ENCODE peak calls at places on chromosomes 12 and 14, in five cellular contexts. U, X, M, N and T are unnamed samples.

GRCh38 chr14:20477211-20477876 is 8.1 kb downstream of the PNP start:
- DNase-seq in N (no peak), X (peak), U (peak), M (no peak), T (no peak)

GRCh38 chr12:56122637-56123036 is 4.6 kb downstream of the ZC3H10 start:
- DNase-seq in U (no peak), M (no peak), X (no peak), N (no peak), T (no peak)

GRCh38 chr12:70571705-70572269 is 65.4 kb downstream of the PTPRB start:
- DNase-seq in N (no peak), M (no peak), X (no peak), U (no peak), T (no peak)

GRCh38 chr14:71236430-71236829 is 329.2 kb downstream of the PCNX1 start:
- DNase-seq in M (no peak), U (no peak), X (no peak), N (no peak), T (no peak)

GRCh38 chr12:58925733-58926113 is 5.4 kb upstream of the LRIG3 start:
- DNase-seq in M (no peak), X (no peak), U (no peak), N (no peak), T (no peak)

GRCh38 chr12:40942326-40942725 is 245.8 kb upstream of the PDZRN4 start:
- DNase-seq in X (no peak), N (no peak), M (no peak), U (peak), T (no peak)

GRCh38 chr12:131223171-131223761 is 269.6 kb downstream of the ADGRD1 start:
- DNase-seq in M (no peak), X (no peak), N (peak), U (no peak), T (no peak)

GRCh38 chr14:61675291-61675690 is 20.0 kb upstream of the HIF1A start:
- DNase-seq in N (no peak), X (no peak), M (no peak), U (no peak), T (no peak)

GRCh38 chr12:12661086-12661485 is 34.9 kb downstream of the GPR19 start:
- DNase-seq in M (no peak), N (no peak), U (peak), X (no peak), T (no peak)

GRCh38 chr12:14935031-14935430 is 3.3 kb downstream of the ERP27 start:
- DNase-seq in U (no peak), M (no peak), N (no peak), X (no peak), T (no peak)

GRCh38 chr12:130428116-130428515 is 90.4 kb downstream of the PIWIL1 start:
- DNase-seq in N (peak), M (no peak), X (no peak), U (no peak), T (no peak)

GRCh38 chr12:108861878-108862587 is 4.7 kb upstream of the SSH1 start:
- DNase-seq in U (no peak), X (no peak), M (no peak), N (no peak), T (no peak)

GRCh38 chr14:63478437-63478852 is 64.7 kb downstream of the PPP2R5E start:
- DNase-seq in U (no peak), X (no peak), M (no peak), N (no peak), T (no peak)

GRCh38 chr12:54701940-54702592 is 53.9 kb upstream of the DCD start:
- DNase-seq in N (no peak), M (no peak), X (no peak), U (peak), T (no peak)

GRCh38 chr12:132510746-132511477 is 21.0 kb downstream of the FBRSL1 start:
- DNase-seq in N (no peak), M (no peak), X (no peak), U (no peak), T (no peak)

GRCh38 chr12:96514328-96514727 is 25.0 kb downstream of the CFAP54 start:
- DNase-seq in X (no peak), N (no peak), M (no peak), U (peak), T (no peak)

GRCh38 chr12:12481636-12482035 is 81.0 kb downstream of the DUSP16 start:
- DNase-seq in X (peak), M (no peak), U (no peak), N (no peak), T (no peak)

GRCh38 chr12:52582971-52583456 is 9.4 kb upstream of the KRT74 start:
- DNase-seq in M (no peak), N (peak), X (peak), U (peak), T (peak)

GRCh38 chr12:131860472-131861260 is 32.5 kb downstream of the MMP17 start:
- DNase-seq in U (peak), M (no peak), N (peak), X (no peak), T (no peak)

GRCh38 chr14:75879031-75879430 is 102.8 kb downstream of the TGFB3 start:
- DNase-seq in U (peak), X (no peak), N (no peak), M (no peak), T (no peak)

GRCh38 chr12:24555730-24556129 is 393.2 kb downstream of the BCAT1 start:
- DNase-seq in X (no peak), N (no peak), U (no peak), M (no peak), T (no peak)

GRCh38 chr12:40837891-40838424 is 145.7 kb downstream of the CNTN1 start:
- DNase-seq in M (no peak), X (no peak), U (no peak), N (no peak), T (no peak)

GRCh38 chr12:105341010-105341409 is 10.5 kb downstream of the C12orf75 start:
- DNase-seq in N (no peak), U (no peak), X (no peak), M (no peak), T (no peak)

GRCh38 chr14:79056879-79057278 is 886.7 kb downstream of the NRXN3 start:
- DNase-seq in N (no peak), X (no peak), M (no peak), U (no peak), T (no peak)

GRCh38 chr14:32404784-32405573 is 75.9 kb downstream of the AKAP6 start:
- DNase-seq in U (peak), X (no peak), N (no peak), M (no peak), T (no peak)

GRCh38 chr14:53851394-53852056 is 105.1 kb downstream of the BMP4 start:
- DNase-seq in U (peak), X (no peak), N (no peak), M (no peak), T (no peak)

GRCh38 chr12:56086096-56086495 is 6.1 kb downstream of the ERBB3 start:
- DNase-seq in X (no peak), N (no peak), U (no peak), M (no peak), T (no peak)

GRCh38 chr14:78153069-78153351 is 17.2 kb upstream of the NRXN3 start:
- DNase-seq in N (no peak), X (no peak), U (peak), M (no peak), T (no peak)

GRCh38 chr14:44149597-44149996 is 357.5 kb downstream of the FSCB start:
- DNase-seq in M (no peak), N (peak), U (peak), X (no peak), T (no peak)

GRCh38 chr14:77738559-77739250 is 22.3 kb downstream of the SNW1 start:
- DNase-seq in M (no peak), N (no peak), X (no peak), U (peak), T (no peak)

GRCh38 chr14:43532825-43533416 is 974.2 kb downstream of the FSCB start:
- DNase-seq in N (no peak), M (no peak), X (no peak), U (no peak), T (no peak)

GRCh38 chr12:50132505-50133135 is 20.6 kb downstream of the COX14 start:
- DNase-seq in X (no peak), N (no peak), U (peak), M (no peak), T (no peak)

GRCh38 chr14:97107070-97107469 is 309.9 kb downstream of the VRK1 start:
- DNase-seq in U (no peak), X (no peak), M (no peak), N (no peak), T (no peak)

GRCh38 chr12:14267724-14268123 is 97.8 kb upstream of the ATF7IP start:
- DNase-seq in X (no peak), U (no peak), N (peak), M (no peak), T (no peak)

GRCh38 chr12:67893003-67893402 is 96.2 kb upstream of the IFNG-AS1 start:
- DNase-seq in N (no peak), U (no peak), X (no peak), M (no peak), T (no peak)

GRCh38 chr14:29521526-29522137 is 406.0 kb downstream of the PRKD1 start:
- DNase-seq in X (no peak), N (peak), M (no peak), U (peak), T (no peak)

GRCh38 chr12:78439666-78440065 is 424.9 kb upstream of the SYT1 start:
- DNase-seq in X (no peak), N (no peak), U (no peak), M (no peak), T (no peak)

GRCh38 chr12:11885261-11886038 is 185.3 kb upstream of the BCL2L14 start:
- DNase-seq in N (no peak), U (peak), M (no peak), X (no peak), T (no peak)

GRCh38 chr14:64800000-64800399 is 79.7 kb downstream of the SPTB start:
- DNase-seq in U (peak), N (peak), X (no peak), M (no peak), T (no peak)

DNA sequence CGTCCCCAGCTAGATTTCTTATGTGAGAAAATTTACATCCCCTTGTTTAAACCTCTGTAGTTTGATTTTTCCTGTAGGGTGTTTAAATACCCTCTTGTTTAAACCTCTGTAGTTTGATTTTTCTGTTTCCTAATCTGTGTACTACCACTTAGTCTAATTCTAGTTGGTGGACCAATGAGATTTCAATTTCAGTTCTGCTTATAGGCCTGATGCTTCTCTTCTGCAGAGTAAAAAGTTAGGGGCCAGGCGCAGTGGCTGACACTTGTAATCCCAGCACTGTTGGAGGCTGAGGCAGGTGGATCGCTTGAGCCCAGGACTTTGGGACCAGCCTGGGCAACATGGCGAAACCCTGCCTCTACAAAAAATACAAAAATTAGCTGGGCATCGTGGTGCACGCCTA is 11.5 kb downstream of the UBC start:
- DNase-seq in M (no peak), U (no peak), N (no peak), X (no peak), T (no peak)
- H3K27ac ChIP-seq in M (no peak), U (no peak), N (no peak), X (no peak), T (no peak)

DNA sequence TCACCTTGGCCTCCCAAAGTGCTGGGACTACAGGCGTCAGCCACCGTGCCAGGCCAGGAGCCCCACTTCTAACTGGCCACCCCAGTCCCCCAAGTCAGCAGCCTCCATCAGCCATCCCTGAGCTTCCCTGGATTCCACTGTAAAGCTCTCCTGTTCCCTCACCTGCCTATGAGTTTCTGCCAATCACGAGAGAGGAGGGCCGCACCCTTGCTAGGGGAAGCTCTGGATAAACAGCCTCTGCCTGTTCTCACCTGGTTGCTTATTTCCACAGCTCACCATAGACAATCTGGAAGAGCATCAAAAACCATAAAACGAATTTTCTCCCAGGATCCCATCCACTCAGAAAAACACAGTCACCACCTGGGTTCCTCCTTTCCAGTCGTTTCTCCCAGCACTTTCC is 5.0 kb downstream of the CDCA4 start:
- DNase-seq in X (no peak), U (no peak), M (no peak), N (no peak), T (no peak)
- H3K27ac ChIP-seq in X (peak), U (no peak), M (no peak), N (no peak), T (no peak)

GRCh38 chr14:52703664-52704063 is 3.3 kb upstream of the PSMC6 start:
- DNase-seq in M (no peak), N (no peak), U (no peak), X (no peak), T (no peak)

GRCh38 chr14:52701223-52701622 is 5.8 kb upstream of the PSMC6 start:
- DNase-seq in U (peak), N (no peak), M (no peak), X (no peak), T (no peak)

GRCh38 chr14:52703225-52703624 is 3.8 kb upstream of the PSMC6 start:
- DNase-seq in N (no peak), X (no peak), U (peak), M (no peak), T (no peak)

GRCh38 chr14:52695481-52696091 is at the start of gene ERO1A:
- DNase-seq in X (peak), M (peak), U (peak), N (peak), T (peak)

DNA sequence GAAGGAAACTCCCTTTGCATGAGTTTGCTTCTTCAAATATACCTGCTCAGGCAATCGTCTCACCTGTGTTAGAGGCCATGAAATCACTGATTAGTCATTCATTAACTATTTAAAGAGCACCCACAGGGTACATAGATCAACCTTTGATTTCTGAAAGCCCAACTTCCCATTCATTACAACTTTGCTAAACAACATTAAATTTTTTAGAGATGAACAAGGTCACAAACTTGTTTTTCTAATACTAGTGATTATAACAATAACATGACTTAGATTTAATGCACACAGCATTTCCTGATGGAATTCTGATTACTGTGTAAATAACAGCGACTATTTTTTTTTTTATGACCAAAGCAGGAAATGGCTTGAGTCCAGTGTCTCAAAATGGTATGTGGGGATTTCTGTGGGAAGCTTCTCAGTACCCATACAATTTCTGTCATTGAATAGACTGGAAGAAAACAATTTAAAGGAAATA is 5.4 kb upstream of the ERO1A start:
- DNase-seq in U (peak), N (no peak), X (no peak), M (no peak), T (no peak)
- H3K27ac ChIP-seq in U (no peak), N (no peak), X (no peak), M (no peak), T (no peak)

GRCh38 chr12:65758401-65758800 is 65.9 kb upstream of the HMGA2 start:
- DNase-seq in N (no peak), M (no peak), U (no peak), X (no peak), T (no peak)

GRCh38 chr12:65759735-65760134 is 64.5 kb upstream of the HMGA2 start:
- DNase-seq in N (no peak), M (no peak), X (no peak), U (no peak), T (no peak)

GRCh38 chr12:65764325-65764724 is 60.0 kb upstream of the HMGA2 start:
- DNase-seq in X (no peak), N (no peak), M (no peak), U (no peak), T (no peak)

GRCh38 chr12:65765436-65765813 is 58.9 kb upstream of the HMGA2 start:
- DNase-seq in M (no peak), N (no peak), U (peak), X (no peak), T (no peak)

GRCh38 chr12:65761301-65761700 is 63.0 kb upstream of the HMGA2 start:
- DNase-seq in M (no peak), X (no peak), U (no peak), N (peak), T (no peak)
- H3K27ac ChIP-seq in M (no peak), X (no peak), U (no peak), N (peak), T (no peak)